ENCODE peak calls at places on chromosome 1, in six cellular contexts. P, Q, U, H, L and O are unnamed samples.

GRCh38 chr1:201774224-201774982 is 54.6 kb upstream of the IPO9 start:
- DNase-seq in H (no peak), U (no peak), Q (no peak), L (no peak), P (peak; percentile 87), O (no peak)

GRCh38 chr1:213714645-213715044 is 273.1 kb upstream of the PROX1 start:
- DNase-seq in Q (no peak), H (no peak), L (no peak), P (no peak), U (no peak), O (no peak)

GRCh38 chr1:100463809-100464424 is 74.0 kb upstream of the GPR88 start:
- DNase-seq in P (peak; percentile 67), H (peak; percentile 68), Q (peak; percentile 27), L (peak; percentile 45), U (peak; percentile 40), O (no peak)

GRCh38 chr1:234474375-234474774 is 4.6 kb downstream of the TARBP1 start:
- DNase-seq in P (peak; percentile 18), U (no peak), H (no peak), Q (no peak), L (no peak), O (no peak)

GRCh38 chr1:116909511-116910378 is at the start of gene PTGFRN:
- DNase-seq in L (peak; percentile 81), P (peak; percentile 69), H (peak; percentile 64), U (no peak), Q (no peak), O (peak; percentile 80)

GRCh38 chr1:145849356-145850165 is 4.1 kb downstream of the NUDT17 start:
- DNase-seq in U (no peak), Q (no peak), P (peak; percentile 52), H (no peak), L (no peak), O (no peak)

GRCh38 chr1:53346007-53346813 is 18.3 kb upstream of the LRP8 start:
- DNase-seq in L (peak; percentile 13), U (no peak), Q (no peak), P (no peak), H (peak; percentile 18), O (peak; percentile 33)

GRCh38 chr1:32798191-32798590 is 19.0 kb downstream of the YARS1 start:
- DNase-seq in P (peak; percentile 88), H (no peak), Q (no peak), L (no peak), U (no peak), O (no peak)

GRCh38 chr1:163093579-163093978 is 24.4 kb downstream of the RGS4 start:
- DNase-seq in P (no peak), U (no peak), Q (no peak), L (no peak), H (no peak), O (no peak)

GRCh38 chr1:53409233-53409632 is 50.0 kb upstream of the DMRTB1 start:
- DNase-seq in U (no peak), Q (no peak), L (no peak), H (no peak), P (no peak), O (no peak)

GRCh38 chr1:36988311-36988710 is 46.0 kb downstream of the GRIK3 start:
- DNase-seq in Q (no peak), U (no peak), H (no peak), L (no peak), P (no peak), O (no peak)

GRCh38 chr1:92459871-92460320 is 26.8 kb downstream of the GFI1 start:
- DNase-seq in U (no peak), H (no peak), Q (no peak), P (no peak), L (no peak), O (no peak)

GRCh38 chr1:20593766-20594165 is 4.9 kb downstream of the CDA start:
- DNase-seq in H (no peak), U (no peak), P (no peak), Q (no peak), L (no peak), O (no peak)

GRCh38 chr1:79198841-79199240 is 192.3 kb upstream of the ADGRL4 start:
- DNase-seq in H (no peak), Q (no peak), P (peak; percentile 62), U (no peak), L (no peak), O (no peak)

GRCh38 chr1:245310605-245311531 is 156.1 kb downstream of the KIF26B start:
- DNase-seq in L (no peak), U (no peak), H (no peak), Q (no peak), P (no peak), O (no peak)

GRCh38 chr1:203665986-203666385 is 39.4 kb downstream of the ATP2B4 start:
- DNase-seq in L (no peak), P (no peak), Q (no peak), H (no peak), U (no peak), O (no peak)

GRCh38 chr1:49824261-49824660 is 199.5 kb downstream of the AGBL4 start:
- DNase-seq in Q (no peak), H (no peak), L (no peak), P (no peak), U (no peak), O (no peak)

GRCh38 chr1:111739222-111739983 is at the start of gene INKA2:
- DNase-seq in Q (peak; percentile 36), L (peak; percentile 94), P (peak; percentile 86), H (peak; percentile 88), U (peak; percentile 86), O (peak; percentile 92)

GRCh38 chr1:234593771-234594504 is 16.0 kb downstream of the IRF2BP2 start:
- DNase-seq in Q (no peak), P (no peak), L (no peak), U (no peak), H (no peak), O (no peak)

GRCh38 chr1:223153177-223154119 is 10.4 kb upstream of the TLR5 start:
- DNase-seq in H (no peak), P (peak; percentile 62), L (no peak), U (no peak), Q (no peak), O (no peak)